ENCODE peak calls at places on chromosomes 4 and X, in four cellular contexts. U is activated CD4-positive, alpha-beta T cell treated with anti-CD3 and anti-CD28 coated beads, Interleukin-2, amount 50 U/mL, for 1 hour; L is naive B cell; I is transverse colon. X is an unnamed sample.

GRCh38 chr4:152265149-152265621 is 270.7 kb downstream of the FBXW7 start:
- DNase-seq in U (no peak), L (no peak), I (no peak), X (no peak)

GRCh38 chr4:152992027-152992426 is 55.9 kb downstream of the FHDC1 start:
- DNase-seq in U (no peak), L (no peak), I (peak), X (no peak)

GRCh38 chrX:103276581-103277002 is at the start of gene TCEAL5:
- DNase-seq in U (no peak), L (peak), I (no peak), X (no peak)

GRCh38 chr4:60582167-60582566 is 618.0 kb upstream of the ADGRL3 start:
- DNase-seq in U (no peak), L (no peak), I (no peak), X (no peak)

GRCh38 chr4:186018261-186018660 is 50.7 kb upstream of the TLR3 start:
- DNase-seq in U (no peak), L (no peak), I (no peak), X (no peak)

GRCh38 chr4:175282407-175282806 is 364.2 kb downstream of the ADAM29 start:
- DNase-seq in U (no peak), L (no peak), I (no peak), X (no peak)

GRCh38 chr4:107519057-107519456 is 201.0 kb downstream of the PAPSS1 start:
- DNase-seq in U (no peak), L (no peak), I (peak), X (no peak)

GRCh38 chr4:186644737-186645261 is 78.9 kb downstream of the FAT1 start:
- DNase-seq in U (no peak), L (no peak), I (no peak), X (no peak)

GRCh38 chr4:52617467-52618017 is 41.6 kb downstream of the USP46 start:
- DNase-seq in U (no peak), L (no peak), I (no peak), X (no peak)

GRCh38 chr4:179196511-179196910 is 1754.3 kb upstream of the AGA start:
- DNase-seq in U (no peak), L (no peak), I (no peak), X (no peak)

GRCh38 chrX:56833626-56834025 is 104.6 kb downstream of the NBDY start:
- DNase-seq in U (no peak), L (no peak), I (no peak), X (no peak)

X was measured in GM12878.